ENCODE peak calls at places on chromosomes 3 and 15, in seven cellular contexts. Y is dorsolateral prefrontal cortex, T is GM13977, Z is mucosa of descending colon, O is adrenal gland, U is lung, J is cardiac muscle cell. W is an unnamed sample.

GRCh38 chr3:188664795-188665194 is 507.0 kb upstream of the TPRG1 start:
- DNase-seq in J (peak; percentile 6), Z (peak; percentile 18), U (no peak), O (no peak), Y (no peak), T (peak; percentile 9), W (peak; percentile 8)

GRCh38 chr3:25973111-25973510 is 183.2 kb downstream of the OXSM start:
- DNase-seq in Z (no peak), O (no peak), T (no peak), Y (no peak), J (no peak), U (no peak), W (no peak)

GRCh38 chr3:24197809-24198208 is 252.7 kb downstream of the NR1D2 start:
- DNase-seq in T (no peak), U (no peak), O (peak; percentile 29), Z (no peak), Y (no peak), J (no peak), W (no peak)

GRCh38 chr15:74399511-74400312 is 32.3 kb upstream of the CYP11A1 start:
- DNase-seq in Z (no peak), O (no peak), U (no peak), J (no peak), T (no peak), Y (no peak), W (no peak)

GRCh38 chr15:64305261-64305660 is 50.7 kb downstream of the CSNK1G1 start:
- DNase-seq in U (no peak), T (no peak), J (no peak), O (no peak), Z (no peak), Y (no peak), W (no peak)

GRCh38 chr3:197031315-197032285 is 2.0 kb upstream of the MELTF start:
- DNase-seq in Y (no peak), U (peak; percentile 77), Z (peak; percentile 77), T (peak; percentile 32), J (no peak), O (peak; percentile 95), W (peak; percentile 19)

GRCh38 chr15:84755736-84756527 is 7.5 kb downstream of the ZNF592 start:
- DNase-seq in O (no peak), J (no peak), U (no peak), Z (no peak), T (no peak), Y (no peak), W (no peak)

GRCh38 chr3:99366663-99367429 is 271.5 kb upstream of the COL8A1 start:
- DNase-seq in Z (no peak), T (no peak), O (no peak), Y (no peak), J (no peak), U (no peak), W (no peak)

GRCh38 chr3:130935761-130936160 is 41.9 kb downstream of the ATP2C1 start:
- DNase-seq in O (no peak), Y (no peak), T (no peak), Z (no peak), U (no peak), J (no peak), W (no peak)

GRCh38 chr3:129553771-129554170 is 10.8 kb downstream of the H1-8 start:
- DNase-seq in Y (no peak), J (no peak), T (no peak), U (no peak), Z (no peak), O (no peak), W (no peak)

GRCh38 chr3:166685246-166685645 is 694.9 kb downstream of the ZBBX start:
- DNase-seq in Y (no peak), T (no peak), O (no peak), U (no peak), Z (no peak), J (no peak), W (no peak)
- TF ChIP-seq CTCF in Y (no peak), T (no peak), O (no peak), U (no peak), Z (no peak), J (no peak), W (no peak)

DNA sequence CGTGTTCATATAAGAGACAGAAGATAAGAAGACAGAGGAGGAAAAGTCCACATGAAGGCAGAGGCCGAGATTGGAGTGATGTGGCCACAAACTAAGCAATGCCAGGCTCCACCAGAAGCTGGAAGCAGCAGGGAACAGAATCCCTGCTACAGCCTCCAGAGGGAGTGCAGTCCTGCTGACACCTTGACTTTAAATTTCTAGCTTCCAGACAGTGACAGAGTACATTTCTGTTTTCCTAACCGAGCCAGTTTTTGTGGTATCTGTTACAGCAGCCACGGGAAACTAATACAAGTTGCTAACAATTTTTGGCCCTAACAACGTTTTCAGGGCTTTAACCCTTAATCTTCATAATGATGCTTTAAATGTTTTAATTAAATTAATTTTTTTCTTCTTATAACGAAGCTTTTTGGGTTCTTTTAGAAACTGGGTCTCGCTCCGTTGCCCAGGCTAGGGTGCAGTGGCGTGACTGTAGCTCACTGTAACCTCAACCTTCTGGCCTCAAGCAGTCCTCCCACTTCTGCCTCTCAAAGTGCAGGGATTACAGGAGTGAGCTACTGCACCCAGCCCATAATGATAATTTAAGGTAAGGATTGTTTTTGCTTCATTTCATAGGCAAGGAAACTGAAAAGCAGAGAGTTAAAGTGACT is 202.3 kb upstream of the PROK2 start:
- DNase-seq in J (no peak), Y (no peak), Z (peak; percentile 14), T (no peak), O (no peak), U (no peak), W (no peak)
- TF ChIP-seq CTCF in J (peak; percentile 42), Y (no peak), Z (no peak), T (peak; percentile 10), O (peak; percentile 25), U (no peak), W (no peak)

GRCh38 chr3:14425574-14426304 is 23.3 kb downstream of the SLC6A6 start:
- DNase-seq in J (no peak), U (no peak), Y (no peak), Z (peak; percentile 53), T (no peak), O (no peak), W (no peak)
- TF ChIP-seq CTCF in J (no peak), U (no peak), Y (no peak), Z (no peak), T (no peak), O (no peak), W (no peak)

DNA sequence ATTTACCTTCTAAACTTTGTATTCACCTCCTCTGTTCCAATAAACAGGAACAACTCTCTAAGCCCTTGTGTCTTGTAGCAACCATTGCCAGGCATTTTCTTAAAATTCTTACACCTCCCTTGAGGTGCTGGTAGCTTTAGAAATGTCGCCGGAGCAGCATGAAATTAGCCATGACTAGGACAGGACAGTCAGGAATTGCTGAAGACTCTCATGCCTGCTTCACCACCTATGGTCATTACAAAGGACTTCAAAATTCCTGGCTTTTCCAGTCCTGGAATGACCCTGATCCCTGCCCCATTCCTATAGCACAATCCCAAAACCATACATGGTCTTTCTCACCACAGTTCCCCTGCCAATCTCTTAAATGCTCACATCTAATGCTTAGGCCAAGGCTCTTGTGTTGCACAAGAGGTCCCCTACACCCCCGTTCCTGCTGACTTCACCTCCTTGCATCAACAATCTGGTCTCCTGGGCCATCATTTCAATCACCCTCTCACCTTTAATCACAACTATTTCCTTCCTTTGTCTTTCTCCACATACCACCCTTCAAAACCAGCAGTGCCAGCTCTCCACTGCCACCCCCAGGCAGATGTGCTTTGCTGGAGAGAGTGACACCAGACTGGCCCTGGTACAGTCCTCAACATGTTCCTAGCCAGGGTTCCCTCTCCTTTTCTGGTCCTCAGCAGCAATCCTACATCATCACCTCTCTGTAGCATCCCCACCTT is 113.2 kb upstream of the TJP1 start:
- DNase-seq in O (no peak), Z (peak; percentile 73), U (no peak), Y (no peak), J (no peak), T (no peak), W (no peak)
- TF ChIP-seq CTCF in O (peak; percentile 29), Z (no peak), U (no peak), Y (peak; percentile 39), J (no peak), T (no peak), W (no peak)

GRCh38 chr15:66704019-66704782 is 2.2 kb downstream of the SMAD6 start:
- DNase-seq in U (no peak), Y (no peak), T (peak; percentile 35), O (no peak), J (no peak), Z (peak; percentile 32), W (peak; percentile 42)
- TF ChIP-seq CTCF in U (no peak), Y (no peak), T (no peak), O (no peak), J (no peak), Z (no peak), W (no peak)

GRCh38 chr3:51677358-51677757 is 6.3 kb downstream of the TEX264 start:
- DNase-seq in Z (no peak), J (no peak), Y (no peak), U (no peak), T (no peak), O (no peak), W (no peak)

GRCh38 chr3:51673802-51674654 is 3.0 kb downstream of the TEX264 start:
- DNase-seq in Y (no peak), T (no peak), J (no peak), U (no peak), O (peak; percentile 19), Z (no peak), W (no peak)

GRCh38 chr3:51675201-51675611 is 4.2 kb downstream of the TEX264 start:
- DNase-seq in Z (no peak), U (no peak), O (peak; percentile 10), J (no peak), Y (no peak), T (no peak), W (no peak)

GRCh38 chr3:51678186-51678585 is 7.1 kb downstream of the TEX264 start:
- DNase-seq in U (no peak), O (no peak), Z (no peak), T (no peak), Y (no peak), J (no peak), W (no peak)

GRCh38 chr3:51676102-51676640 is 5.1 kb downstream of the TEX264 start:
- DNase-seq in U (no peak), O (peak; percentile 9), T (no peak), Z (no peak), Y (no peak), J (no peak), W (no peak)
- TF ChIP-seq CTCF in U (no peak), O (no peak), T (no peak), Z (no peak), Y (no peak), J (no peak), W (no peak)